ENCODE peak calls at places on chromosomes 4 and X, in seven cellular contexts. One of them, this sample, is unnamed.

GRCh38 chrX:14029425-14030247 is at the start of gene GEMIN8:
- DNase-seq in head of caudate nucleus: peak; percentile 84
- DNase-seq in NCI-H1930: peak; percentile 80
- DNase-seq in myocyte: peak; percentile 88
- DNase-seq in SK-MEL-5: peak; percentile 93
- DNase-seq in NCI-H226: peak; percentile 70
- DNase-seq in anterior cingulate cortex: peak; percentile 77
- DNase-seq in this sample: peak; percentile 82

GRCh38 chr4:6563935-6564645 is 10.9 kb upstream of the MAN2B2 start:
- DNase-seq in head of caudate nucleus: no peak
- DNase-seq in NCI-H1930: no peak
- DNase-seq in myocyte: no peak
- DNase-seq in SK-MEL-5: no peak
- DNase-seq in NCI-H226: no peak
- DNase-seq in anterior cingulate cortex: no peak
- DNase-seq in this sample: no peak

GRCh38 chr4:119314356-119314755 is 7.6 kb downstream of the FABP2 start:
- DNase-seq in head of caudate nucleus: no peak
- DNase-seq in NCI-H1930: peak; percentile 34
- DNase-seq in myocyte: peak; percentile 65
- DNase-seq in SK-MEL-5: peak; percentile 67
- DNase-seq in NCI-H226: peak; percentile 4
- DNase-seq in anterior cingulate cortex: peak; percentile 5
- DNase-seq in this sample: peak; percentile 67

GRCh38 chrX:74395556-74395955 is 25.7 kb upstream of the SLC16A2 start:
- DNase-seq in head of caudate nucleus: no peak
- DNase-seq in NCI-H1930: no peak
- DNase-seq in myocyte: no peak
- DNase-seq in SK-MEL-5: no peak
- DNase-seq in NCI-H226: no peak
- DNase-seq in anterior cingulate cortex: no peak
- DNase-seq in this sample: no peak

GRCh38 chr4:54526560-54526959 is 131.2 kb upstream of the KIT start:
- DNase-seq in head of caudate nucleus: no peak
- DNase-seq in NCI-H1930: no peak
- DNase-seq in myocyte: no peak
- DNase-seq in SK-MEL-5: no peak
- DNase-seq in NCI-H226: no peak
- DNase-seq in anterior cingulate cortex: no peak
- DNase-seq in this sample: no peak

GRCh38 chr4:111798840-111799239 is 346.4 kb upstream of the FAM241A start:
- DNase-seq in head of caudate nucleus: no peak
- DNase-seq in NCI-H1930: no peak
- DNase-seq in myocyte: no peak
- DNase-seq in SK-MEL-5: peak; percentile 55
- DNase-seq in NCI-H226: no peak
- DNase-seq in anterior cingulate cortex: no peak
- DNase-seq in this sample: no peak

GRCh38 chr4:82739292-82740190 is 59.1 kb downstream of the SCD5 start:
- DNase-seq in head of caudate nucleus: peak; percentile 76
- DNase-seq in NCI-H1930: peak; percentile 7
- DNase-seq in myocyte: peak; percentile 64
- DNase-seq in SK-MEL-5: peak; percentile 78
- DNase-seq in NCI-H226: peak; percentile 31
- DNase-seq in anterior cingulate cortex: peak; percentile 60
- DNase-seq in this sample: peak; percentile 70

GRCh38 chrX:10110984-10111363 is 45.8 kb upstream of the CLCN4 start:
- DNase-seq in head of caudate nucleus: no peak
- DNase-seq in NCI-H1930: no peak
- DNase-seq in myocyte: no peak
- DNase-seq in SK-MEL-5: no peak
- DNase-seq in NCI-H226: no peak
- DNase-seq in anterior cingulate cortex: no peak
- DNase-seq in this sample: no peak

GRCh38 chr4:162891788-162892707 is 274.6 kb downstream of the NAF1 start:
- DNase-seq in head of caudate nucleus: no peak
- DNase-seq in NCI-H1930: no peak
- DNase-seq in myocyte: no peak
- DNase-seq in SK-MEL-5: no peak
- DNase-seq in NCI-H226: no peak
- DNase-seq in anterior cingulate cortex: no peak
- DNase-seq in this sample: no peak

GRCh38 chrX:150203249-150203647 is 159.9 kb upstream of the MAMLD1 start:
- DNase-seq in head of caudate nucleus: no peak
- DNase-seq in NCI-H1930: no peak
- DNase-seq in myocyte: no peak
- DNase-seq in SK-MEL-5: no peak
- DNase-seq in NCI-H226: no peak
- DNase-seq in anterior cingulate cortex: no peak
- DNase-seq in this sample: no peak

GRCh38 chr4:74446193-74446868 is 1.4 kb downstream of the AREG start:
- DNase-seq in head of caudate nucleus: no peak
- DNase-seq in NCI-H1930: no peak
- DNase-seq in myocyte: no peak
- DNase-seq in SK-MEL-5: no peak
- DNase-seq in NCI-H226: no peak
- DNase-seq in anterior cingulate cortex: no peak
- DNase-seq in this sample: no peak

GRCh38 chr4:19993222-19993621 is 258.5 kb upstream of the SLIT2 start:
- DNase-seq in head of caudate nucleus: no peak
- DNase-seq in NCI-H1930: no peak
- DNase-seq in myocyte: no peak
- DNase-seq in SK-MEL-5: no peak
- DNase-seq in NCI-H226: no peak
- DNase-seq in anterior cingulate cortex: no peak
- DNase-seq in this sample: no peak

GRCh38 chrX:750812-751211 is 120.2 kb downstream of the SHOX start:
- DNase-seq in head of caudate nucleus: no peak
- DNase-seq in NCI-H1930: no peak
- DNase-seq in myocyte: no peak
- DNase-seq in SK-MEL-5: no peak
- DNase-seq in NCI-H226: no peak
- DNase-seq in anterior cingulate cortex: no peak
- DNase-seq in this sample: no peak

GRCh38 chr4:85744950-85745349 is 270.0 kb downstream of the ARHGAP24 start:
- DNase-seq in head of caudate nucleus: no peak
- DNase-seq in NCI-H1930: no peak
- DNase-seq in myocyte: peak; percentile 64
- DNase-seq in SK-MEL-5: no peak
- DNase-seq in NCI-H226: no peak
- DNase-seq in anterior cingulate cortex: no peak
- DNase-seq in this sample: peak; percentile 81

GRCh38 chr4:17066241-17066640 is 167.8 kb upstream of the LDB2 start:
- DNase-seq in head of caudate nucleus: no peak
- DNase-seq in NCI-H1930: no peak
- DNase-seq in myocyte: no peak
- DNase-seq in SK-MEL-5: no peak
- DNase-seq in NCI-H226: no peak
- DNase-seq in anterior cingulate cortex: no peak
- DNase-seq in this sample: no peak

GRCh38 chr4:141425124-141425523 is 204.4 kb downstream of the ZNF330 start:
- DNase-seq in head of caudate nucleus: no peak
- DNase-seq in NCI-H1930: no peak
- DNase-seq in myocyte: peak; percentile 44
- DNase-seq in SK-MEL-5: no peak
- DNase-seq in NCI-H226: peak; percentile 66
- DNase-seq in anterior cingulate cortex: no peak
- DNase-seq in this sample: peak; percentile 59

GRCh38 chrX:150310881-150311280 is 52.2 kb upstream of the MAMLD1 start:
- DNase-seq in head of caudate nucleus: no peak
- DNase-seq in NCI-H1930: no peak
- DNase-seq in myocyte: no peak
- DNase-seq in SK-MEL-5: no peak
- DNase-seq in NCI-H226: no peak
- DNase-seq in anterior cingulate cortex: no peak
- DNase-seq in this sample: no peak

GRCh38 chr4:141458501-141458900 is 177.9 kb upstream of the IL15 start:
- DNase-seq in head of caudate nucleus: no peak
- DNase-seq in NCI-H1930: no peak
- DNase-seq in myocyte: no peak
- DNase-seq in SK-MEL-5: no peak
- DNase-seq in NCI-H226: peak; percentile 28
- DNase-seq in anterior cingulate cortex: no peak
- DNase-seq in this sample: peak; percentile 37

GRCh38 chrX:100643943-100644587 is at the start of gene SRPX2:
- DNase-seq in head of caudate nucleus: no peak
- DNase-seq in NCI-H1930: no peak
- DNase-seq in myocyte: peak; percentile 69
- DNase-seq in SK-MEL-5: peak; percentile 36
- DNase-seq in NCI-H226: peak; percentile 81
- DNase-seq in anterior cingulate cortex: no peak
- DNase-seq in this sample: peak; percentile 86

GRCh38 chr4:8886625-8887406 is 15.2 kb upstream of the HMX1 start:
- DNase-seq in head of caudate nucleus: no peak
- DNase-seq in NCI-H1930: no peak
- DNase-seq in myocyte: no peak
- DNase-seq in SK-MEL-5: no peak
- DNase-seq in NCI-H226: no peak
- DNase-seq in anterior cingulate cortex: no peak
- DNase-seq in this sample: no peak

GRCh38 chr4:161359491-161359890 is 804.3 kb downstream of the FSTL5 start:
- DNase-seq in head of caudate nucleus: no peak
- DNase-seq in NCI-H1930: no peak
- DNase-seq in myocyte: no peak
- DNase-seq in SK-MEL-5: no peak
- DNase-seq in NCI-H226: no peak
- DNase-seq in anterior cingulate cortex: no peak
- DNase-seq in this sample: peak; percentile 18

GRCh38 chr4:182510836-182511235 is 267.6 kb downstream of the TENM3 start:
- DNase-seq in head of caudate nucleus: no peak
- DNase-seq in NCI-H1930: no peak
- DNase-seq in myocyte: no peak
- DNase-seq in SK-MEL-5: no peak
- DNase-seq in NCI-H226: no peak
- DNase-seq in anterior cingulate cortex: no peak
- DNase-seq in this sample: no peak

GRCh38 chrX:139759637-139760036 is 51.7 kb upstream of the MCF2 start:
- DNase-seq in head of caudate nucleus: no peak
- DNase-seq in NCI-H1930: no peak
- DNase-seq in myocyte: peak; percentile 40
- DNase-seq in SK-MEL-5: peak; percentile 45
- DNase-seq in NCI-H226: no peak
- DNase-seq in anterior cingulate cortex: no peak
- DNase-seq in this sample: peak; percentile 30

GRCh38 chrX:40105791-40106676 is 8.3 kb upstream of the BCOR start:
- DNase-seq in head of caudate nucleus: peak; percentile 66
- DNase-seq in NCI-H1930: peak; percentile 13
- DNase-seq in myocyte: peak; percentile 57
- DNase-seq in SK-MEL-5: peak; percentile 35
- DNase-seq in NCI-H226: peak; percentile 28
- DNase-seq in anterior cingulate cortex: peak; percentile 67
- DNase-seq in this sample: peak; percentile 49

GRCh38 chr4:88965053-88965452 is 91.9 kb downstream of the FAM13A start:
- DNase-seq in head of caudate nucleus: no peak
- DNase-seq in NCI-H1930: no peak
- DNase-seq in myocyte: no peak
- DNase-seq in SK-MEL-5: no peak
- DNase-seq in NCI-H226: peak; percentile 18
- DNase-seq in anterior cingulate cortex: no peak
- DNase-seq in this sample: peak; percentile 42

GRCh38 chr4:7185487-7186030 is 6.8 kb upstream of the SORCS2 start:
- DNase-seq in head of caudate nucleus: no peak
- DNase-seq in NCI-H1930: no peak
- DNase-seq in myocyte: no peak
- DNase-seq in SK-MEL-5: no peak
- DNase-seq in NCI-H226: no peak
- DNase-seq in anterior cingulate cortex: no peak
- DNase-seq in this sample: no peak

GRCh38 chr4:173318648-173319211 is 15.4 kb downstream of the HMGB2 start:
- DNase-seq in head of caudate nucleus: no peak
- DNase-seq in NCI-H1930: peak; percentile 80
- DNase-seq in myocyte: peak; percentile 61
- DNase-seq in SK-MEL-5: peak; percentile 49
- DNase-seq in NCI-H226: peak; percentile 34
- DNase-seq in anterior cingulate cortex: no peak
- DNase-seq in this sample: peak; percentile 69

GRCh38 chrX:140040397-140040796 is 75.1 kb upstream of the CXorf66 start:
- DNase-seq in head of caudate nucleus: no peak
- DNase-seq in NCI-H1930: no peak
- DNase-seq in myocyte: peak; percentile 22
- DNase-seq in SK-MEL-5: peak; percentile 36
- DNase-seq in NCI-H226: peak; percentile 11
- DNase-seq in anterior cingulate cortex: no peak
- DNase-seq in this sample: peak; percentile 25

GRCh38 chr4:8334786-8335460 is 65.4 kb downstream of the HTRA3 start:
- DNase-seq in head of caudate nucleus: no peak
- DNase-seq in NCI-H1930: no peak
- DNase-seq in myocyte: no peak
- DNase-seq in SK-MEL-5: no peak
- DNase-seq in NCI-H226: no peak
- DNase-seq in anterior cingulate cortex: no peak
- DNase-seq in this sample: no peak

GRCh38 chrX:96147645-96148044 is 537.0 kb upstream of the DIAPH2 start:
- DNase-seq in head of caudate nucleus: no peak
- DNase-seq in NCI-H1930: no peak
- DNase-seq in myocyte: no peak
- DNase-seq in SK-MEL-5: no peak
- DNase-seq in NCI-H226: no peak
- DNase-seq in anterior cingulate cortex: no peak
- DNase-seq in this sample: no peak

GRCh38 chr4:10879411-10880110 is 195.0 kb upstream of the CLNK start:
- DNase-seq in head of caudate nucleus: no peak
- DNase-seq in NCI-H1930: no peak
- DNase-seq in myocyte: peak; percentile 41
- DNase-seq in SK-MEL-5: no peak
- DNase-seq in NCI-H226: no peak
- DNase-seq in anterior cingulate cortex: no peak
- DNase-seq in this sample: peak; percentile 82